ENCODE peak calls at places on chromosomes 16 and 17, in four cellular contexts. One of them, this sample, is unnamed. For H3K4me1, the result is how much of the 10 kb centered on the place peaks cover.

GRCh38 chr17:78113804-78114785 is 14.5 kb downstream of the TMC6 start:
- DNase-seq in left ventricle myocardium inferior: no peak
- DNase-seq in PC-3: no peak
- DNase-seq in adrenal gland: no peak
- DNase-seq in this sample: no peak

GRCh38 chr17:72587773-72588511 is 467.1 kb downstream of the SOX9 start:
- DNase-seq in left ventricle myocardium inferior: no peak
- DNase-seq in PC-3: peak
- DNase-seq in adrenal gland: no peak
- DNase-seq in this sample: no peak

GRCh38 chr16:67652578-67653130 is 7.4 kb downstream of the ACD start:
- DNase-seq in left ventricle myocardium inferior: no peak
- DNase-seq in PC-3: peak
- DNase-seq in adrenal gland: no peak
- DNase-seq in this sample: no peak

GRCh38 chr17:7439462-7440112 is at the start of gene FGF11:
- DNase-seq in left ventricle myocardium inferior: no peak
- DNase-seq in PC-3: no peak
- DNase-seq in adrenal gland: no peak
- DNase-seq in this sample: no peak

GRCh38 chr16:78383118-78383517 is 283.7 kb downstream of the WWOX start:
- DNase-seq in left ventricle myocardium inferior: no peak
- DNase-seq in PC-3: no peak
- DNase-seq in adrenal gland: no peak
- DNase-seq in this sample: no peak

GRCh38 chr16:87831421-87832136 is 37.7 kb downstream of the SLC7A5 start:
- DNase-seq in left ventricle myocardium inferior: no peak
- DNase-seq in PC-3: no peak
- DNase-seq in adrenal gland: no peak
- DNase-seq in this sample: no peak

GRCh38 chr17:65062168-65062915 is 5.8 kb upstream of the GNA13 start:
- DNase-seq in left ventricle myocardium inferior: no peak
- DNase-seq in PC-3: peak
- DNase-seq in adrenal gland: peak
- DNase-seq in this sample: peak

GRCh38 chr17:49968380-49969133 is 433 bp upstream of the DLX4 start:
- DNase-seq in left ventricle myocardium inferior: peak
- DNase-seq in PC-3: peak
- DNase-seq in adrenal gland: peak
- DNase-seq in this sample: no peak

GRCh38 chr17:12619444-12620199 is 46.1 kb upstream of the MYOCD start:
- DNase-seq in left ventricle myocardium inferior: no peak
- DNase-seq in PC-3: no peak
- DNase-seq in adrenal gland: no peak
- DNase-seq in this sample: no peak

GRCh38 chr16:84732674-84733352 is 33.0 kb downstream of the USP10 start:
- DNase-seq in left ventricle myocardium inferior: no peak
- DNase-seq in PC-3: peak
- DNase-seq in adrenal gland: no peak
- DNase-seq in this sample: no peak

GRCh38 chr16:83980794-83981193 is 12.8 kb downstream of the NECAB2 start:
- DNase-seq in left ventricle myocardium inferior: no peak
- DNase-seq in PC-3: no peak
- DNase-seq in adrenal gland: no peak
- DNase-seq in this sample: no peak

GRCh38 chr16:80559369-80559768 is 18.6 kb downstream of the DYNLRB2 start:
- DNase-seq in left ventricle myocardium inferior: no peak
- DNase-seq in PC-3: no peak
- DNase-seq in adrenal gland: no peak
- DNase-seq in this sample: no peak

GRCh38 chr17:41428591-41429326 is 4.4 kb upstream of the KRT37 start:
- DNase-seq in left ventricle myocardium inferior: no peak
- DNase-seq in PC-3: no peak
- DNase-seq in adrenal gland: no peak
- DNase-seq in this sample: no peak

GRCh38 chr16:86663691-86664517 is 85.6 kb downstream of the FOXL1 start:
- DNase-seq in left ventricle myocardium inferior: no peak
- DNase-seq in PC-3: peak
- DNase-seq in adrenal gland: no peak
- DNase-seq in this sample: no peak

GRCh38 chr17:75754378-75755204 is 10.4 kb downstream of the GALK1 start:
- DNase-seq in left ventricle myocardium inferior: no peak
- DNase-seq in PC-3: no peak
- DNase-seq in adrenal gland: no peak
- DNase-seq in this sample: no peak

GRCh38 chr16:67674851-67675578 is 8.4 kb downstream of the C16orf86 start:
- DNase-seq in left ventricle myocardium inferior: no peak
- DNase-seq in PC-3: no peak
- DNase-seq in adrenal gland: no peak
- DNase-seq in this sample: no peak

GRCh38 chr17:80559688-80560290 is 15.2 kb downstream of the RPTOR start:
- DNase-seq in left ventricle myocardium inferior: no peak
- DNase-seq in PC-3: no peak
- DNase-seq in adrenal gland: no peak
- DNase-seq in this sample: no peak

GRCh38 chr16:52496051-52496876 is 50.7 kb downstream of the TOX3 start:
- DNase-seq in left ventricle myocardium inferior: no peak
- DNase-seq in PC-3: no peak
- DNase-seq in adrenal gland: no peak
- DNase-seq in this sample: no peak

GRCh38 chr16:11632455-11632921 is 35.8 kb upstream of the SNN start:
- DNase-seq in left ventricle myocardium inferior: peak
- DNase-seq in PC-3: no peak
- DNase-seq in adrenal gland: peak
- DNase-seq in this sample: peak

GRCh38 chr17:561118-561517 is 153.5 kb downstream of the VPS53 start:
- DNase-seq in left ventricle myocardium inferior: no peak
- DNase-seq in PC-3: peak
- DNase-seq in adrenal gland: no peak
- DNase-seq in this sample: no peak

GRCh38 chr17:56798916-56799315 is 34.8 kb downstream of the C17orf67 start:
- DNase-seq in left ventricle myocardium inferior: no peak
- DNase-seq in PC-3: no peak
- DNase-seq in adrenal gland: no peak
- DNase-seq in this sample: no peak

GRCh38 chr16:4507588-4508345 is 30.8 kb downstream of the CDIP1 start:
- DNase-seq in left ventricle myocardium inferior: no peak
- DNase-seq in PC-3: no peak
- DNase-seq in adrenal gland: no peak
- DNase-seq in this sample: no peak

GRCh38 chr16:67173808-67174705 is 3.7 kb downstream of the NOL3 start:
- DNase-seq in left ventricle myocardium inferior: peak
- DNase-seq in PC-3: peak
- DNase-seq in adrenal gland: peak
- DNase-seq in this sample: peak

GRCh38 chr16:47503936-47504335 is 42.8 kb downstream of the PHKB start:
- DNase-seq in left ventricle myocardium inferior: no peak
- DNase-seq in PC-3: peak
- DNase-seq in adrenal gland: no peak
- DNase-seq in this sample: no peak

GRCh38 chr17:7176870-7177209 is 2.3 kb downstream of the ASGR1 start:
- DNase-seq in left ventricle myocardium inferior: no peak
- DNase-seq in PC-3: no peak
- DNase-seq in adrenal gland: no peak
- DNase-seq in this sample: no peak

GRCh38 chr16:28260193-28260592 is 32.1 kb upstream of the SBK1 start:
- DNase-seq in left ventricle myocardium inferior: peak
- DNase-seq in PC-3: no peak
- DNase-seq in adrenal gland: no peak
- DNase-seq in this sample: no peak
- H3K4me3 ChIP-seq in left ventricle myocardium inferior: peak
- H3K4me3 ChIP-seq in PC-3: no peak
- H3K4me3 ChIP-seq in adrenal gland: no peak
- H3K4me3 ChIP-seq in this sample: no peak

GRCh38 chr16:54446639-54447038 is 160.1 kb upstream of the IRX3 start:
- DNase-seq in left ventricle myocardium inferior: peak
- DNase-seq in PC-3: no peak
- DNase-seq in adrenal gland: peak
- DNase-seq in this sample: no peak
- H3K4me1 ChIP-seq in left ventricle myocardium inferior: under half
- H3K4me1 ChIP-seq in PC-3: under half
- H3K4me1 ChIP-seq in adrenal gland: under half
- H3K4me1 ChIP-seq in this sample: under half

DNA sequence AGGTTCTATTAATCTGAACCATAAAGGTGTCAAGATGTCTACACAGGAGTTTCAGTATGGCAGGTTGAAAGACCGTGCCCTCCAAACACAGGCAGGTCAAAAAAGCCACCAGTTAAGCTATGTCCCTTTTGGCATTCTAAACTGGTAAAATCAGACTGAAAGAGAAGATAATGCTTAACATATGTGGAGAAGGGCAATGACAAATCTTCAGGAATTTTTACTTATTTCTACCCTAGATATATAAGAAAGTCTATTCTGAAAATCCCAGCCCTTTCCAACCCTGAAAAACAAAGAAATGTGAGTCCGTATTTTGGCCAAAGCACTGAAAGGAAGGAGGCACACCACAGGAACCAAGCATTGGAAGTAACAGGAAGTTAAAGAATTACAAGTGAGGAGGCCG is 16.5 kb downstream of the AP1G1 start:
- DNase-seq in left ventricle myocardium inferior: no peak
- DNase-seq in PC-3: no peak
- DNase-seq in adrenal gland: no peak
- DNase-seq in this sample: no peak
- H3K4me3 ChIP-seq in left ventricle myocardium inferior: no peak
- H3K4me3 ChIP-seq in PC-3: no peak
- H3K4me3 ChIP-seq in adrenal gland: no peak
- H3K4me3 ChIP-seq in this sample: no peak

GRCh38 chr17:58339775-58340622 is 11.4 kb upstream of the TSPOAP1 start:
- DNase-seq in left ventricle myocardium inferior: no peak
- DNase-seq in PC-3: no peak
- DNase-seq in adrenal gland: no peak
- DNase-seq in this sample: no peak
- H3K4me1 ChIP-seq in left ventricle myocardium inferior: under half
- H3K4me1 ChIP-seq in PC-3: under half
- H3K4me1 ChIP-seq in adrenal gland: under half
- H3K4me1 ChIP-seq in this sample: under half

GRCh38 chr17:18262641-18263040 is 2.2 kb downstream of the MIEF2 start:
- DNase-seq in left ventricle myocardium inferior: peak
- DNase-seq in PC-3: no peak
- DNase-seq in adrenal gland: peak
- DNase-seq in this sample: no peak

GRCh38 chr17:18261146-18261515 is 669 bp downstream of the MIEF2 start:
- DNase-seq in left ventricle myocardium inferior: peak
- DNase-seq in PC-3: peak
- DNase-seq in adrenal gland: peak
- DNase-seq in this sample: peak

GRCh38 chr17:18261659-18262058 is 1.2 kb downstream of the MIEF2 start:
- DNase-seq in left ventricle myocardium inferior: no peak
- DNase-seq in PC-3: no peak
- DNase-seq in adrenal gland: no peak
- DNase-seq in this sample: no peak

GRCh38 chr17:18260332-18261145 is at the start of gene MIEF2:
- DNase-seq in left ventricle myocardium inferior: peak
- DNase-seq in PC-3: peak
- DNase-seq in adrenal gland: peak
- DNase-seq in this sample: peak

GRCh38 chr17:18262111-18262510 is 1.6 kb downstream of the MIEF2 start:
- DNase-seq in left ventricle myocardium inferior: no peak
- DNase-seq in PC-3: no peak
- DNase-seq in adrenal gland: no peak
- DNase-seq in this sample: no peak
- H3K4me3 ChIP-seq in left ventricle myocardium inferior: peak
- H3K4me3 ChIP-seq in PC-3: peak
- H3K4me3 ChIP-seq in adrenal gland: no peak
- H3K4me3 ChIP-seq in this sample: no peak

GRCh38 chr17:52376137-52376536 is 217.6 kb upstream of the CA10 start:
- DNase-seq in left ventricle myocardium inferior: no peak
- DNase-seq in PC-3: no peak
- DNase-seq in adrenal gland: no peak
- DNase-seq in this sample: no peak
- H3K4me1 ChIP-seq in left ventricle myocardium inferior: under half
- H3K4me1 ChIP-seq in PC-3: under half
- H3K4me1 ChIP-seq in adrenal gland: under half
- H3K4me1 ChIP-seq in this sample: under half

This sample was measured in sigmoid colon.